ENCODE peak calls at places on chromosomes 3 and 15, in nine cellular contexts. One of them, this sample, is unnamed.

GRCh38 chr3:167084566-167084965 is 295.5 kb downstream of the ZBBX start:
- DNase-seq in OCI-LY7: no peak
- DNase-seq in hepatocyte: peak; percentile 4
- DNase-seq in GM23248: no peak
- DNase-seq in neural progenitor cell: peak; percentile 35
- DNase-seq in PC-3: no peak
- DNase-seq in HCT116: no peak
- DNase-seq in SK-N-SH: no peak
- DNase-seq in MM.1S: no peak
- DNase-seq in this sample: no peak

GRCh38 chr3:120568624-120569023 is 27.5 kb upstream of the NDUFB4 start:
- DNase-seq in OCI-LY7: no peak
- DNase-seq in hepatocyte: no peak
- DNase-seq in GM23248: peak; percentile 45
- DNase-seq in neural progenitor cell: no peak
- DNase-seq in PC-3: no peak
- DNase-seq in HCT116: no peak
- DNase-seq in SK-N-SH: no peak
- DNase-seq in MM.1S: no peak
- DNase-seq in this sample: no peak

GRCh38 chr3:170414202-170414663 is 4.4 kb upstream of the CLDN11 start:
- DNase-seq in OCI-LY7: peak; percentile 73
- DNase-seq in hepatocyte: peak; percentile 84
- DNase-seq in GM23248: peak; percentile 90
- DNase-seq in neural progenitor cell: peak; percentile 79
- DNase-seq in PC-3: peak; percentile 85
- DNase-seq in HCT116: peak; percentile 45
- DNase-seq in SK-N-SH: peak; percentile 71
- DNase-seq in MM.1S: peak; percentile 75
- DNase-seq in this sample: peak; percentile 86

GRCh38 chr3:64568895-64569509 is 118.8 kb downstream of the ADAMTS9 start:
- DNase-seq in OCI-LY7: no peak
- DNase-seq in hepatocyte: no peak
- DNase-seq in GM23248: no peak
- DNase-seq in neural progenitor cell: no peak
- DNase-seq in PC-3: no peak
- DNase-seq in HCT116: no peak
- DNase-seq in SK-N-SH: no peak
- DNase-seq in MM.1S: no peak
- DNase-seq in this sample: no peak

GRCh38 chr3:127299276-127299675 is 11.4 kb upstream of the PRR20G start:
- DNase-seq in OCI-LY7: no peak
- DNase-seq in hepatocyte: no peak
- DNase-seq in GM23248: peak; percentile 10
- DNase-seq in neural progenitor cell: no peak
- DNase-seq in PC-3: no peak
- DNase-seq in HCT116: no peak
- DNase-seq in SK-N-SH: no peak
- DNase-seq in MM.1S: no peak
- DNase-seq in this sample: no peak

GRCh38 chr3:88640581-88640980 is 466.8 kb upstream of the EPHA3 start:
- DNase-seq in OCI-LY7: no peak
- DNase-seq in hepatocyte: no peak
- DNase-seq in GM23248: no peak
- DNase-seq in neural progenitor cell: no peak
- DNase-seq in PC-3: no peak
- DNase-seq in HCT116: no peak
- DNase-seq in SK-N-SH: no peak
- DNase-seq in MM.1S: peak; percentile 42
- DNase-seq in this sample: no peak

GRCh38 chr3:62803276-62803675 is 71.9 kb downstream of the CADPS start:
- DNase-seq in OCI-LY7: peak; percentile 80
- DNase-seq in hepatocyte: no peak
- DNase-seq in GM23248: no peak
- DNase-seq in neural progenitor cell: no peak
- DNase-seq in PC-3: no peak
- DNase-seq in HCT116: no peak
- DNase-seq in SK-N-SH: no peak
- DNase-seq in MM.1S: no peak
- DNase-seq in this sample: no peak

GRCh38 chr15:38532728-38533127 is 31.9 kb downstream of the RASGRP1 start:
- DNase-seq in OCI-LY7: no peak
- DNase-seq in hepatocyte: no peak
- DNase-seq in GM23248: no peak
- DNase-seq in neural progenitor cell: no peak
- DNase-seq in PC-3: no peak
- DNase-seq in HCT116: no peak
- DNase-seq in SK-N-SH: no peak
- DNase-seq in MM.1S: no peak
- DNase-seq in this sample: no peak

GRCh38 chr3:57586778-57587177 is 10.4 kb downstream of the ARF4 start:
- DNase-seq in OCI-LY7: no peak
- DNase-seq in hepatocyte: no peak
- DNase-seq in GM23248: no peak
- DNase-seq in neural progenitor cell: no peak
- DNase-seq in PC-3: no peak
- DNase-seq in HCT116: no peak
- DNase-seq in SK-N-SH: no peak
- DNase-seq in MM.1S: no peak
- DNase-seq in this sample: no peak

GRCh38 chr3:30577788-30578187 is 28.6 kb upstream of the TGFBR2 start:
- DNase-seq in OCI-LY7: no peak
- DNase-seq in hepatocyte: no peak
- DNase-seq in GM23248: peak; percentile 20
- DNase-seq in neural progenitor cell: no peak
- DNase-seq in PC-3: no peak
- DNase-seq in HCT116: no peak
- DNase-seq in SK-N-SH: no peak
- DNase-seq in MM.1S: no peak
- DNase-seq in this sample: no peak

GRCh38 chr15:41258706-41259471 is 27.8 kb downstream of the CHP1 start:
- DNase-seq in OCI-LY7: peak; percentile 47
- DNase-seq in hepatocyte: peak; percentile 62
- DNase-seq in GM23248: peak; percentile 53
- DNase-seq in neural progenitor cell: no peak
- DNase-seq in PC-3: peak; percentile 91
- DNase-seq in HCT116: no peak
- DNase-seq in SK-N-SH: no peak
- DNase-seq in MM.1S: no peak
- DNase-seq in this sample: no peak

DNA sequence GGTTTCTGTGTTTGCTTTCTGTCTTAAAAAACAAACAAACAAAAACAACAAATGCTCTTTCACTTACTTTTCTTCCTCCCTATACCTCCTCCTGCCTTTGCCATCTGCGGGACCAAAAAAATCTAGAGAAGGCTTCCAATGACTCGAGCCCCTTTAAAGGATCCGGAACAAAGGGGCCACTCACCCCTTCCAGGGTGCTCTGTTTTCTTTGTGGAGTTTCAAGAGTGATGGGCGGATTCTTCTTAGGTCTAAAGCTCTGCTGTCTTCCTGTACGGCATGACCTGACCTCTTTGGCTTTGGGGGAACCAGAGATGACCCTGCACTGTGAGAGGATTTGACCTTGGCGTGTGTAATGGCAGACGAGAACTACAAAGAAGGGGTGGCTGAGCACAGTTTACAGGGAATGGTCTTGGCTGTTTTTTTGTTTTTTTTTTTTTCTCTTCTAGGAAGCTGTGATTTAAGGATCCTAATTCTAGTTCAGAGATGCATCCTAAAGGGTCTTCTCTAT is 2.2 kb upstream of the MUC20 start:
- DNase-seq in OCI-LY7: no peak
- DNase-seq in hepatocyte: no peak
- DNase-seq in GM23248: no peak
- DNase-seq in neural progenitor cell: peak; percentile 65
- DNase-seq in PC-3: no peak
- DNase-seq in HCT116: no peak
- DNase-seq in SK-N-SH: no peak
- DNase-seq in MM.1S: no peak
- DNase-seq in this sample: no peak
- H3K4me2 ChIP-seq in OCI-LY7: no peak overlapping the region
- H3K4me2 ChIP-seq in hepatocyte: no peak overlapping the region
- H3K4me2 ChIP-seq in GM23248: no peak overlapping the region
- H3K4me2 ChIP-seq in neural progenitor cell: peak overlapping the region; percentile 4
- H3K4me2 ChIP-seq in PC-3: no peak overlapping the region
- H3K4me2 ChIP-seq in HCT116: no peak overlapping the region
- H3K4me2 ChIP-seq in SK-N-SH: no peak overlapping the region
- H3K4me2 ChIP-seq in MM.1S: no peak overlapping the region
- H3K4me2 ChIP-seq in this sample: no peak overlapping the region

DNA sequence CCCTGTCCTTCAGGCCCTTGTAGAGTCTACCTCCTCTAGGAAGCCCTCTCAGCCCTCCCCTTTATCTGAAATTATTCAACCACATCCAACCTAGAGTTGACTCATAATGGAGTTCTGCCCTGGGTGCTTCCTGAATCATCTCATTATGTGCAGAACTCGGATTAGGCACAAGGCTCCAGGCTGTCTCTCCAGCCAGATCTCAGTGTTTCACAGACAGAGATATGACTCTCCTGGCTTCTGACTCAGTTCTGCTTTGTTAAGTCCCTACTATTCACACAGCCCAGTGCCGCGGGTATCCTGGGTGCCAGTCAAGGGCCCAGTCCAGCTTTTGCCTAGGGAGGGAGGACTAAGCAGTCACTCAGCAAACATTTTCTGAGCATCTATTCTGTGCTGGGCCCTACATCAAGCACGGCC is 9.3 kb downstream of the STRA6 start:
- DNase-seq in OCI-LY7: no peak
- DNase-seq in hepatocyte: peak; percentile 46
- DNase-seq in GM23248: peak; percentile 98
- DNase-seq in neural progenitor cell: no peak
- DNase-seq in PC-3: peak; percentile 93
- DNase-seq in HCT116: peak; percentile 78
- DNase-seq in SK-N-SH: no peak
- DNase-seq in MM.1S: no peak
- DNase-seq in this sample: no peak
- TF ChIP-seq EZH2phosphoT487 in OCI-LY7: no peak
- TF ChIP-seq EZH2phosphoT487 in hepatocyte: no peak
- TF ChIP-seq EZH2phosphoT487 in GM23248: no peak
- TF ChIP-seq EZH2phosphoT487 in neural progenitor cell: no peak
- TF ChIP-seq EZH2phosphoT487 in PC-3: no peak
- TF ChIP-seq EZH2phosphoT487 in HCT116: no peak
- TF ChIP-seq EZH2phosphoT487 in SK-N-SH: no peak
- TF ChIP-seq EZH2phosphoT487 in MM.1S: no peak
- TF ChIP-seq EZH2phosphoT487 in this sample: no peak

GRCh38 chr3:43162573-43163084 is 56.8 kb upstream of the POMGNT2 start:
- DNase-seq in OCI-LY7: no peak
- DNase-seq in hepatocyte: no peak
- DNase-seq in GM23248: no peak
- DNase-seq in neural progenitor cell: no peak
- DNase-seq in PC-3: no peak
- DNase-seq in HCT116: no peak
- DNase-seq in SK-N-SH: no peak
- DNase-seq in MM.1S: peak; percentile 79
- DNase-seq in this sample: peak; percentile 29

GRCh38 chr3:43163895-43164493 is 58.1 kb upstream of the POMGNT2 start:
- DNase-seq in OCI-LY7: no peak
- DNase-seq in hepatocyte: no peak
- DNase-seq in GM23248: no peak
- DNase-seq in neural progenitor cell: no peak
- DNase-seq in PC-3: no peak
- DNase-seq in HCT116: no peak
- DNase-seq in SK-N-SH: no peak
- DNase-seq in MM.1S: no peak
- DNase-seq in this sample: no peak

GRCh38 chr3:43159496-43160255 is 53.8 kb upstream of the POMGNT2 start:
- DNase-seq in OCI-LY7: no peak
- DNase-seq in hepatocyte: no peak
- DNase-seq in GM23248: no peak
- DNase-seq in neural progenitor cell: no peak
- DNase-seq in PC-3: no peak
- DNase-seq in HCT116: no peak
- DNase-seq in SK-N-SH: no peak
- DNase-seq in MM.1S: no peak
- DNase-seq in this sample: no peak

GRCh38 chr3:43160664-43161063 is 54.8 kb upstream of the POMGNT2 start:
- DNase-seq in OCI-LY7: no peak
- DNase-seq in hepatocyte: no peak
- DNase-seq in GM23248: no peak
- DNase-seq in neural progenitor cell: no peak
- DNase-seq in PC-3: no peak
- DNase-seq in HCT116: no peak
- DNase-seq in SK-N-SH: no peak
- DNase-seq in MM.1S: no peak
- DNase-seq in this sample: no peak

DNA sequence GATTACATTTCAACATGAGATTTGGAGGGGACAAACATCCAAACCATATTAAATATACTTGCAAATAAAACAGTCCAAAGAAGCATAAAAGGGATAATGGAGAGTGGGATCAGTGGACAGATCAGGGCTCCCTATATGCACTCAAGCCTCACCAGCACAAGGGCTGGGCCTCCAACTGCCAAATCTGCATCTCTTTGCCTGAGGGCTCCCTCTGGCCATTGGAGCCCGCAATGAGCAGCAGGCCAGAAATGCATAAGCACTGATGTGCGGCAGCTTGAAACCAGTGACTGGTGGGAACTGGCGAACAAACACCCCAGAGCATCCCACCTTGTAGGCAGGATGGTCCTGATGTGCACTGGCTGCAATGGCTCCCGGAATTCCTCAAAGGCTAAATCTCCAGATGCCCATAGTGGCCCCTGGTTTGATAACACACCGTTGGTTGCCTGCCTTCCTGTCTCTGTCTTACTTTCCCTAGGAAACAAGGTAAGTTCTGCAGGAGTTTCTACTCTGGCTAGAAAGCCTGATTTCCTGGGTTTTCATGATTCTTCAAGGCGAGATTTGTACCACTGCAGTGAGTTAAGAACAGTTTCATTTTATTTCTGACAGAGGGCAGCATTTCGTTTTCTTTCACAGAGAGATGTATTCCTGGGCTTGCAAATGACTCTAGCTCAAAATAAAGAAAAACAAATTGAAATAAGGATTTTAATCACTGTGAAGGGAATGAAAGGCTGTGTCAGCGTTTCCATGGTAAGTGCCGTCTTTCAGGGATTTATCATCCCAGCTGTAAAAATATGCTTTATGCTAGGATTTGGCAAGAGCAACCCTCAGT is 56.0 kb upstream of the POMGNT2 start:
- DNase-seq in OCI-LY7: peak; percentile 29
- DNase-seq in hepatocyte: peak; percentile 56
- DNase-seq in GM23248: peak; percentile 70
- DNase-seq in neural progenitor cell: peak; percentile 34
- DNase-seq in PC-3: peak; percentile 77
- DNase-seq in HCT116: no peak
- DNase-seq in SK-N-SH: peak; percentile 47
- DNase-seq in MM.1S: peak; percentile 70
- DNase-seq in this sample: peak; percentile 62
- H3K4me2 ChIP-seq in OCI-LY7: no peak overlapping the region
- H3K4me2 ChIP-seq in hepatocyte: no peak overlapping the region
- H3K4me2 ChIP-seq in GM23248: no peak overlapping the region
- H3K4me2 ChIP-seq in neural progenitor cell: no peak overlapping the region
- H3K4me2 ChIP-seq in PC-3: peak overlapping the region; percentile 13
- H3K4me2 ChIP-seq in HCT116: no peak overlapping the region
- H3K4me2 ChIP-seq in SK-N-SH: no peak overlapping the region
- H3K4me2 ChIP-seq in MM.1S: peak overlapping the region; percentile 89
- H3K4me2 ChIP-seq in this sample: no peak overlapping the region

GRCh38 chr15:75371486-75371885 is 3.1 kb upstream of the MAN2C1 start:
- DNase-seq in OCI-LY7: no peak
- DNase-seq in hepatocyte: no peak
- DNase-seq in GM23248: no peak
- DNase-seq in neural progenitor cell: no peak
- DNase-seq in PC-3: no peak
- DNase-seq in HCT116: no peak
- DNase-seq in SK-N-SH: no peak
- DNase-seq in MM.1S: no peak
- DNase-seq in this sample: no peak
- TF ChIP-seq EZH2phosphoT487 in OCI-LY7: no peak
- TF ChIP-seq EZH2phosphoT487 in hepatocyte: no peak
- TF ChIP-seq EZH2phosphoT487 in GM23248: no peak
- TF ChIP-seq EZH2phosphoT487 in neural progenitor cell: no peak
- TF ChIP-seq EZH2phosphoT487 in PC-3: no peak
- TF ChIP-seq EZH2phosphoT487 in HCT116: no peak
- TF ChIP-seq EZH2phosphoT487 in SK-N-SH: no peak
- TF ChIP-seq EZH2phosphoT487 in MM.1S: no peak
- TF ChIP-seq EZH2phosphoT487 in this sample: no peak